ENCODE peak calls at places on chromosome 15, in four cellular contexts. One of them, this sample, is unnamed.

GRCh38 chr15:43514241-43515057 is 3.0 kb upstream of the MAP1A start:
- DNase-seq in GM12878: no peak
- DNase-seq in A549: no peak
- DNase-seq in K562: peak; percentile 59
- DNase-seq in this sample: peak; percentile 57

GRCh38 chr15:45391746-45392711 is 13.7 kb upstream of the GATM start:
- DNase-seq in A549: no peak
- DNase-seq in GM12878: peak; percentile 90
- DNase-seq in K562: no peak
- DNase-seq in this sample: no peak

GRCh38 chr15:36358094-36358961 is 221.1 kb upstream of the CDIN1 start:
- DNase-seq in K562: no peak
- DNase-seq in GM12878: no peak
- DNase-seq in A549: no peak
- DNase-seq in this sample: no peak

GRCh38 chr15:39735120-39735717 is 47.4 kb downstream of the FSIP1 start:
- DNase-seq in A549: no peak
- DNase-seq in K562: no peak
- DNase-seq in GM12878: no peak
- DNase-seq in this sample: no peak

GRCh38 chr15:29172742-29173725 is 96.6 kb downstream of the NSMCE3 start:
- DNase-seq in A549: no peak
- DNase-seq in GM12878: no peak
- DNase-seq in K562: no peak
- DNase-seq in this sample: no peak

GRCh38 chr15:85950101-85950500 is 129.6 kb upstream of the AGBL1 start:
- DNase-seq in K562: no peak
- DNase-seq in A549: no peak
- DNase-seq in GM12878: peak; percentile 38
- DNase-seq in this sample: no peak

GRCh38 chr15:51382787-51383186 is 41.3 kb downstream of the GLDN start:
- DNase-seq in A549: peak; percentile 55
- DNase-seq in K562: peak; percentile 63
- DNase-seq in GM12878: no peak
- DNase-seq in this sample: peak; percentile 56

GRCh38 chr15:90913398-90913944 is 10.4 kb downstream of the MAN2A2 start:
- DNase-seq in GM12878: no peak
- DNase-seq in K562: no peak
- DNase-seq in A549: no peak
- DNase-seq in this sample: no peak

GRCh38 chr15:90610220-90610619 is 80.5 kb downstream of the CRTC3 start:
- DNase-seq in GM12878: no peak
- DNase-seq in A549: no peak
- DNase-seq in K562: no peak
- DNase-seq in this sample: no peak

GRCh38 chr15:60720493-60721231 is 241.7 kb upstream of the ICE2 start:
- DNase-seq in K562: no peak
- DNase-seq in GM12878: peak; percentile 67
- DNase-seq in A549: no peak
- DNase-seq in this sample: no peak

GRCh38 chr15:64050281-64051092 is 4.2 kb upstream of the DAPK2 start:
- DNase-seq in A549: peak; percentile 52
- DNase-seq in K562: no peak
- DNase-seq in GM12878: no peak
- DNase-seq in this sample: peak; percentile 32

GRCh38 chr15:68031406-68031805 is 22.7 kb upstream of the PIAS1 start:
- DNase-seq in K562: no peak
- DNase-seq in GM12878: no peak
- DNase-seq in A549: no peak
- DNase-seq in this sample: no peak

GRCh38 chr15:87354661-87355410 is 901.7 kb downstream of the NTRK3 start:
- DNase-seq in GM12878: no peak
- DNase-seq in K562: no peak
- DNase-seq in A549: no peak
- DNase-seq in this sample: no peak

GRCh38 chr15:86935841-86936240 is 856.2 kb downstream of the AGBL1 start:
- DNase-seq in GM12878: no peak
- DNase-seq in A549: no peak
- DNase-seq in K562: no peak
- DNase-seq in this sample: no peak

GRCh38 chr15:67838789-67839332 is 984 bp downstream of the RNU6-1 start:
- DNase-seq in K562: no peak
- DNase-seq in GM12878: no peak
- DNase-seq in A549: no peak
- DNase-seq in this sample: peak; percentile 75

GRCh38 chr15:92076536-92076935 is 223.0 kb downstream of the SLCO3A1 start:
- DNase-seq in K562: no peak
- DNase-seq in A549: no peak
- DNase-seq in GM12878: no peak
- DNase-seq in this sample: no peak

GRCh38 chr15:88654430-88655102 is 15.8 kb downstream of the ISG20 start:
- DNase-seq in GM12878: no peak
- DNase-seq in K562: no peak
- DNase-seq in A549: no peak
- DNase-seq in this sample: no peak

GRCh38 chr15:68204776-68205557 is at the start of gene CALML4:
- DNase-seq in A549: no peak
- DNase-seq in K562: no peak
- DNase-seq in GM12878: no peak
- DNase-seq in this sample: no peak

GRCh38 chr15:58383876-58384275 is 47.9 kb upstream of the LIPC start:
- DNase-seq in GM12878: no peak
- DNase-seq in A549: no peak
- DNase-seq in K562: no peak
- DNase-seq in this sample: no peak

GRCh38 chr15:74592222-74592621 is 23.4 kb upstream of the CLK3 start:
- DNase-seq in K562: no peak
- DNase-seq in GM12878: no peak
- DNase-seq in A549: no peak
- DNase-seq in this sample: no peak

GRCh38 chr15:68183886-68184285 is 21.2 kb downstream of the CALML4 start:
- DNase-seq in A549: no peak
- DNase-seq in K562: no peak
- DNase-seq in GM12878: no peak
- DNase-seq in this sample: no peak

GRCh38 chr15:73840771-73841170 is 32.6 kb upstream of the TBC1D21 start:
- DNase-seq in A549: no peak
- DNase-seq in GM12878: no peak
- DNase-seq in K562: no peak
- DNase-seq in this sample: no peak

GRCh38 chr15:83153288-83153687 is 45.8 kb downstream of the TM6SF1 start:
- DNase-seq in K562: no peak
- DNase-seq in GM12878: no peak
- DNase-seq in A549: no peak
- DNase-seq in this sample: no peak

GRCh38 chr15:99619712-99620111 is 53.9 kb downstream of the MEF2A start:
- DNase-seq in A549: no peak
- DNase-seq in K562: no peak
- DNase-seq in GM12878: no peak
- DNase-seq in this sample: no peak

GRCh38 chr15:72195101-72195511 is 2.5 kb downstream of the GRAMD2A start:
- DNase-seq in A549: no peak
- DNase-seq in K562: no peak
- DNase-seq in GM12878: no peak
- DNase-seq in this sample: no peak

GRCh38 chr15:52112203-52112750 is 298 bp downstream of the BCL2L10 start:
- DNase-seq in K562: no peak
- DNase-seq in A549: no peak
- DNase-seq in GM12878: no peak
- DNase-seq in this sample: peak; percentile 82

GRCh38 chr15:90654233-90655124 is 62.7 kb upstream of the BLM start:
- DNase-seq in K562: no peak
- DNase-seq in A549: no peak
- DNase-seq in GM12878: no peak
- DNase-seq in this sample: no peak

GRCh38 chr15:21270474-21270873 is 169.8 kb downstream of the POTEB3 start:
- DNase-seq in K562: no peak
- DNase-seq in A549: no peak
- DNase-seq in GM12878: no peak
- DNase-seq in this sample: no peak

GRCh38 chr15:55694652-55695150 is 48.3 kb downstream of the PRTG start:
- DNase-seq in GM12878: peak; percentile 48
- DNase-seq in A549: no peak
- DNase-seq in K562: no peak
- DNase-seq in this sample: no peak
- TF ChIP-seq CHD2 in GM12878: no peak
- TF ChIP-seq CHD2 in A549: no peak
- TF ChIP-seq CHD2 in K562: no peak
- TF ChIP-seq CHD2 in this sample: no peak

GRCh38 chr15:95121191-95121590 is 889.8 kb downstream of the MCTP2 start:
- DNase-seq in A549: no peak
- DNase-seq in K562: no peak
- DNase-seq in GM12878: no peak
- DNase-seq in this sample: no peak

GRCh38 chr15:95120595-95120994 is 889.2 kb downstream of the MCTP2 start:
- DNase-seq in GM12878: no peak
- DNase-seq in K562: no peak
- DNase-seq in A549: no peak
- DNase-seq in this sample: no peak

GRCh38 chr15:95129589-95129988 is 898.2 kb downstream of the MCTP2 start:
- DNase-seq in K562: no peak
- DNase-seq in GM12878: no peak
- DNase-seq in A549: no peak
- DNase-seq in this sample: no peak

GRCh38 chr15:95127356-95127755 is 896.0 kb downstream of the MCTP2 start:
- DNase-seq in A549: no peak
- DNase-seq in K562: no peak
- DNase-seq in GM12878: no peak
- DNase-seq in this sample: no peak

DNA sequence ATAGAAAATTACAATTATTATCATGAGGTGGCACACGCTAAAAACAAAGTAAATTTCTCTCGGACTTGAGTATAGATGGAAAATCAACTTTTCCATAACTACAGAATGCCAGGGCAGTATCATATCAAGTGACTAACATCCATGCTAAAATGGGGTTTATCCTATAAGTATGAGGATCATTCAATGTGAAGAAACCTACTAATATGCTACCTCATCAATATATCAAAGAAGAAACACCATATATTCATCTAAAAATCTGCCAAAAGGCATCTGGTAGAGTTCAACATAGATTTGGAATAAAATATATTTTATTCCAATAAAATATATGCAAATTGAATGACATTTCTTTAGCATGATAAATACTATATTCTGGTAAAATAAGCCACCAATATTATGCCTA is 894.4 kb downstream of the MCTP2 start:
- DNase-seq in K562: no peak
- DNase-seq in GM12878: no peak
- DNase-seq in A549: no peak
- DNase-seq in this sample: no peak
- TF ChIP-seq EP300 in K562: no peak
- TF ChIP-seq EP300 in GM12878: no peak
- TF ChIP-seq EP300 in A549: no peak
- TF ChIP-seq EP300 in this sample: no peak

GRCh38 chr15:76286231-76286879 is 24.9 kb downstream of the ETFA start:
- DNase-seq in K562: no peak
- DNase-seq in GM12878: peak; percentile 28
- DNase-seq in A549: no peak
- DNase-seq in this sample: no peak
- TF ChIP-seq CHD2 in K562: no peak
- TF ChIP-seq CHD2 in GM12878: no peak
- TF ChIP-seq CHD2 in A549: no peak
- TF ChIP-seq CHD2 in this sample: no peak

DNA sequence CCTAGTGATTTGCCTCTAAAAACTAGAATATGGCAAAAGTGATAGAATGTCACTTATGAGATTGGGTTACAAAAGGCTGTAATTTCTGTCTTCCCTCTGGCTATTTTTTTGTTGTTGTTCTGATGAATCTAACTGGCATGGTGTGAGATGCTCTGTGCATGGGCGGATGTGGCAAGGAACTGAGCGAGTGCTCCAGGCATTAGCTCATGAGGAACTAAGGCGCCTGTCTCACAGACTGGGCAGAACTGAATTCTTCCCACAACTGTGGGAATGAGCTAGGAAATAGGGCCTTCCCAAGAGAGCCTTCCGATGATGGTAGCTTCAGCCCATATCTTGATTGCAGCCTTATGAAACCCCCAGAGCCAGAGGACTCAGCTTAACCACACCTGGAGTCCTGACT is 222.5 kb downstream of the NR2F2 start:
- DNase-seq in A549: no peak
- DNase-seq in K562: no peak
- DNase-seq in GM12878: no peak
- DNase-seq in this sample: no peak
- TF ChIP-seq EP300 in A549: no peak
- TF ChIP-seq EP300 in K562: no peak
- TF ChIP-seq EP300 in GM12878: no peak
- TF ChIP-seq EP300 in this sample: no peak

GRCh38 chr15:69380100-69380725 is 33.9 kb upstream of the KIF23 start:
- DNase-seq in GM12878: no peak
- DNase-seq in K562: peak; percentile 39
- DNase-seq in A549: no peak
- DNase-seq in this sample: no peak
- TF ChIP-seq CHD2 in GM12878: no peak
- TF ChIP-seq CHD2 in K562: no peak
- TF ChIP-seq CHD2 in A549: no peak
- TF ChIP-seq CHD2 in this sample: no peak

GRCh38 chr15:33160581-33161165 is 33.8 kb downstream of the FMN1 start:
- DNase-seq in GM12878: no peak
- DNase-seq in K562: no peak
- DNase-seq in A549: no peak
- DNase-seq in this sample: peak; percentile 69
- TF ChIP-seq EP300 in GM12878: no peak
- TF ChIP-seq EP300 in K562: no peak
- TF ChIP-seq EP300 in A549: no peak
- TF ChIP-seq EP300 in this sample: peak; percentile 98

DNA sequence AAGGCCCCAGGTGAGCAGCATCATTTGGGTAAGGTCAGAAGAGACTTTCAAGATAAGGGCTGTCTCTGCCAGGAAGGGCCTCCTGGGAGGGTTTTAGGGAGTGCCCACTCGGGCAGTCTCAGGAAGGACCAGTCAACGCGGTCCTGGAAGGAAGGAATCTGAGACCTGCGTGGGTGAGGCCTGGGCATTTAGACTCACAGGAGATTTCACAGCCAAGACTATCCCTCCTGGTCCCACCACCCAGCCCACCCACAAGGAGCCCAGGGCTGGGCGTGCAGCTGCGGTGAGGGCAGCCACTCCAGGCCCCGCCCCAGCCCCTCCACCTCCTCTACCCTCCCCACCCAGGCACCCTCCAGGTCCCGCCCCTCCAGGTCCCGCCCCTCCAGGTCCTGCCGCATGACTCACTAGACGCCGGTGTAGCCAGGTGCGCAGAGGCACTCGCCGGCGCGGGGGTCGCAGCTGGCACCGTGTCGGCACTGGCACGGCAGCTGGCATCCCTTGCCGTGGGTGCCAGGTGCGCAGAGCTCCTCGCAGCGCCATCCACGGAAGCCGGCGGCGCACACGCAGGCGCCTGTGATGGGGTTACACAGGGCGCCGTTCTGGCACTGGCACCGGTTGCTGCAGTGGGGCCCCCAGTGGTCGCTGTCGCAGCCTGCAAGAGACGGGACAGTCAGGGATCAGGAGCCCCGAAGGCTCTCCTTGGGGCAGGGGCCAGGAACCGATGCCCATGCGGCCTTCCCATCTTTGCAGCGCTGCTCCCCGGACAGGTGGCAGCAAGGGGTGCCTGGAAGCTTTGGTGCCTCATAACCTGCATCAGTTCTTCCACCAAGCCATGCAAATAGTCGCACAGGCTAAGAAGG is 112.8 kb downstream of the RAB11A start:
- DNase-seq in GM12878: no peak
- DNase-seq in A549: peak; percentile 70
- DNase-seq in K562: peak; percentile 80
- DNase-seq in this sample: peak; percentile 91
- TF ChIP-seq CHD2 in GM12878: no peak
- TF ChIP-seq CHD2 in A549: no peak
- TF ChIP-seq CHD2 in K562: no peak
- TF ChIP-seq CHD2 in this sample: no peak